ENCODE peak calls at places on chromosome 16, in eight cellular contexts. I, H, G, P, Y, E, W and A are unnamed samples.

GRCh38 chr16:68902376-68903345 is 59.3 kb downstream of the TANGO6 start:
- DNase-seq in I (no peak), H (peak), G (peak), P (peak), Y (peak), E (peak), W (no peak), A (peak)

GRCh38 chr16:16017812-16018211 is 68.4 kb downstream of the ABCC1 start:
- DNase-seq in I (no peak), H (no peak), G (no peak), P (peak), Y (no peak), E (no peak), W (no peak), A (no peak)

GRCh38 chr16:8966781-8967436 is 3.2 kb upstream of the USP7 start:
- DNase-seq in I (no peak), H (no peak), G (no peak), P (no peak), Y (peak), E (no peak), W (peak), A (no peak)

GRCh38 chr16:90035902-90036301 is 16.6 kb upstream of the DBNDD1 start:
- DNase-seq in I (no peak), H (no peak), G (no peak), P (no peak), Y (no peak), E (no peak), W (no peak), A (no peak)

GRCh38 chr16:79325211-79325610 is 275.3 kb downstream of the MAF start:
- DNase-seq in I (no peak), H (no peak), G (no peak), P (no peak), Y (no peak), E (no peak), W (no peak), A (no peak)

GRCh38 chr16:75305364-75306101 is 54.1 kb upstream of the BCAR1 start:
- DNase-seq in I (peak), H (no peak), G (peak), P (peak), Y (peak), E (peak), W (peak), A (peak)

GRCh38 chr16:23216658-23217246 is 34.2 kb downstream of the SCNN1G start:
- DNase-seq in I (no peak), H (no peak), G (no peak), P (no peak), Y (no peak), E (no peak), W (no peak), A (no peak)

GRCh38 chr16:66705790-66706505 is 9.4 kb upstream of the CMTM4 start:
- DNase-seq in I (peak), H (no peak), G (peak), P (no peak), Y (peak), E (no peak), W (peak), A (peak)

GRCh38 chr16:20799599-20799998 is 6.7 kb downstream of the ERI2 start:
- DNase-seq in I (no peak), H (no peak), G (peak), P (peak), Y (no peak), E (peak), W (no peak), A (peak)

GRCh38 chr16:86557587-86557986 is 2.6 kb upstream of the MTHFSD start:
- DNase-seq in I (no peak), H (no peak), G (no peak), P (no peak), Y (no peak), E (no peak), W (no peak), A (no peak)

GRCh38 chr16:89606006-89606405 is 7.4 kb upstream of the DPEP1 start:
- DNase-seq in I (no peak), H (no peak), G (no peak), P (no peak), Y (no peak), E (no peak), W (no peak), A (no peak)

GRCh38 chr16:20175358-20175757 is 101.7 kb upstream of the GPR139 start:
- DNase-seq in I (no peak), H (peak), G (no peak), P (no peak), Y (no peak), E (no peak), W (no peak), A (no peak)

GRCh38 chr16:75043175-75043937 is 44.5 kb downstream of the ZNRF1 start:
- DNase-seq in I (no peak), H (no peak), G (peak), P (no peak), Y (no peak), E (no peak), W (no peak), A (no peak)

GRCh38 chr16:9258423-9259051 is 167.1 kb downstream of the HAPSTR1 start:
- DNase-seq in I (peak), H (peak), G (peak), P (peak), Y (peak), E (peak), W (no peak), A (peak)

GRCh38 chr16:16120044-16120381 is 103.3 kb downstream of the ABCC6 start:
- DNase-seq in I (no peak), H (no peak), G (no peak), P (no peak), Y (peak), E (no peak), W (no peak), A (no peak)

GRCh38 chr16:73054732-73055481 is 7.0 kb upstream of the ZFHX3 start:
- DNase-seq in I (no peak), H (no peak), G (peak), P (peak), Y (no peak), E (peak), W (no peak), A (peak)

GRCh38 chr16:65071371-65072311 is 50.2 kb downstream of the CDH11 start:
- DNase-seq in I (peak), H (no peak), G (peak), P (peak), Y (peak), E (peak), W (peak), A (peak)

GRCh38 chr16:19815418-19815817 is 69.2 kb downstream of the GPRC5B start:
- DNase-seq in I (no peak), H (no peak), G (no peak), P (no peak), Y (no peak), E (no peak), W (no peak), A (no peak)

GRCh38 chr16:67145746-67146145 is 5.1 kb downstream of the B3GNT9 start:
- DNase-seq in I (no peak), H (no peak), G (no peak), P (no peak), Y (no peak), E (no peak), W (no peak), A (no peak)

GRCh38 chr16:68605746-68606145 is 39.4 kb upstream of the CDH3 start:
- DNase-seq in I (no peak), H (no peak), G (no peak), P (peak), Y (no peak), E (peak), W (no peak), A (no peak)

GRCh38 chr16:71576971-71577370 is at the start of gene TAT:
- DNase-seq in I (no peak), H (no peak), G (no peak), P (no peak), Y (no peak), E (no peak), W (no peak), A (no peak)

GRCh38 chr16:71573387-71574094 is 3.4 kb downstream of the TAT start:
- DNase-seq in I (no peak), H (no peak), G (no peak), P (no peak), Y (no peak), E (no peak), W (no peak), A (no peak)

GRCh38 chr16:71572497-71573116 is 4.3 kb downstream of the TAT start:
- DNase-seq in I (no peak), H (no peak), G (no peak), P (no peak), Y (no peak), E (no peak), W (no peak), A (no peak)

GRCh38 chr16:71570143-71570542 is 6.7 kb downstream of the TAT start:
- DNase-seq in I (no peak), H (no peak), G (no peak), P (no peak), Y (no peak), E (no peak), W (no peak), A (no peak)

DNA sequence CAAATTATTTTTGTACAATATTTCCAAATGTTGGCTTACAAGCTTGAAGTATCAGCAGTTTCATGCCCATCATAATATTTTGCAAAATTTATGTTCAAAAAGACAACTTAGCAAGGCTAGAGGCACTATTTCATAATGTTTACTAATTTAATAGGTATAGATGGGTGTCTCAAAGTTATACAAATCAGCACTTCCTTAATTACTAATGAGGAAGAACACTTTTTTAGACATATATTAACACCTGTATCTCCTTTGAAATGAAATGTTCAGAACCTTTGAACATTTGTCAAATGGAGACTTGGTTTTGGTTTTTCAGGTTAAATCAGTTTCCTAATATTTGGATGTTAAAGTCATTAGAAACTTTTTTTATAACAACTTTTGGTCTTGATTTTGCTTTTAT is 2.2 kb downstream of the TAT start:
- DNase-seq in I (no peak), H (no peak), G (no peak), P (no peak), Y (no peak), E (no peak), W (no peak), A (no peak)
- H3K4me3 ChIP-seq in I (no peak), H (no peak), G (no peak), P (no peak), Y (no peak), E (no peak), W (no peak), A (no peak)

DNA sequence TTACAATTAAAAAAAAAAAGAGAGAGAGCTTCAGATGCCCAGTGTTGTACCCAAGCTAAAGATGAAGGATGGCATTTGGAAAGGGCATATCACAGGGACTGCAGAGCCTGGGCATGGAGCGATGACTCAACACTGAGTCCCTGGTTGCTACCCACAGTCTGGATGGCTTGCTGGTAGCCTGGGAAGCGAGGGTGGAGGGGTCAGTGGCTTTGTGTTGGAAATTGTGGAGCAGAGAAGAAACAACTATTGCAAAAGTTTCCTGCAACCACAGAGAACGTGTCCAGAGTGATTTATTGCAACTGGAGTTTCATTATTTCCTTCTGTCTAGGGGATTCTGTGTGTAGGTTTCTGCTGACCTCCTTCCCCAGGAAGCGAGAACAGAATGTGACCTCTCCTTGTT is 414.6 kb downstream of the SHISA9 start:
- DNase-seq in I (no peak), H (no peak), G (peak), P (no peak), Y (no peak), E (no peak), W (no peak), A (no peak)
- H3K4me3 ChIP-seq in I (no peak), H (no peak), G (no peak), P (no peak), Y (no peak), E (no peak), W (no peak), A (no peak)

DNA sequence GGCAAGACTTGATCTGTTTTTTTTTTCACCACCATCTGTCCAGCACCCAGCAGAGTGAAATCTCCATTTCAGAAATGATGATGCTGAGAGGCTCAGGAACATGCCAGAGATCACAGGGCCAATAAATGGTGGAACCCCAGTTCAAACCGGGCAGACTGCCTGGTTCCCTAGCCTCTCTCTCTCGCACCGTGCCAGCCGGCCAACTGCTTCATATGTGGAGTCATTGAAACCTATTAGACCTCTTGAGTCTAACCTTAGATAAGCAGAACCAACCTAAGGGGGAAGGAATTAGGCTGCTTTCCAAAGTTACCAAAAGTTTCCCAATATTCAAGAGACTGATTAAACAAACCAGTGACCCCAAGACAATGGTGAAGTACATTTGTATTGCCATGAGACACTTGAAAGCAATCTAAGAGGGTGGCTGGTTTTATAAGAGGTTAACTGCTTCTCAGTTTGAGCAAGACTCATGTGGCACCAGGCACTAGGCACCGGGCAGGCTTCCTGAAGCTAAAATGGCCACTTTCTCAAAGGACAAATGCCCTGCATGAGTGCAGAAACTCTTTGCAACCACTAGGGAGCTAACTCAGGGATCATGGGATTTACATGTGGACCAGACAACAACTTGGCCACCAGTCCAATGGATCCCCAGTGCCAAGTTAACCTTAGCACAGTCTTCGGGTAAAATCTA is 18.4 kb downstream of the TOX3 start:
- DNase-seq in I (no peak), H (no peak), G (no peak), P (no peak), Y (no peak), E (no peak), W (no peak), A (no peak)
- H3K4me3 ChIP-seq in I (no peak), H (no peak), G (no peak), P (no peak), Y (no peak), E (no peak), W (no peak), A (no peak)

DNA sequence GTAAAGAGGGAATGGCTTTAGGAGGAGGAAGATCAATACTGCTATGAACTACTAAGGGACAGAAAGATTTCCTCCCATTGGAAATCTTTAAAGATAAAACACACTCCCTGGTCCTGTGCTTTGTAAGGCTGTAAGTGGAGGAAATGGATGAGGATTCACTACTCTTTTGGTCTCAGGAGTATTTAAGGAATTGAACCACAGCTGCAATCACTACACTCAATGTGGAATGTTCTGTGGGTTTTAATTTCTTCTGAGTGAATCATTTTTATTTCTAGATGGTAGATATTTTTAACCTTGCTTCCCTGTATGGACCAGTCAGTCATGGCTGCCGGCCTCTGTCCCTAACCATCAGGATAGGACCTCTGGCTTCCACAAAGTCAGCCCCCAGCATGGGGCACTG is 65.6 kb downstream of the SDR42E1 start:
- DNase-seq in I (no peak), H (no peak), G (peak), P (no peak), Y (no peak), E (peak), W (no peak), A (no peak)
- H3K4me3 ChIP-seq in I (no peak), H (no peak), G (no peak), P (no peak), Y (no peak), E (peak), W (no peak), A (no peak)

DNA sequence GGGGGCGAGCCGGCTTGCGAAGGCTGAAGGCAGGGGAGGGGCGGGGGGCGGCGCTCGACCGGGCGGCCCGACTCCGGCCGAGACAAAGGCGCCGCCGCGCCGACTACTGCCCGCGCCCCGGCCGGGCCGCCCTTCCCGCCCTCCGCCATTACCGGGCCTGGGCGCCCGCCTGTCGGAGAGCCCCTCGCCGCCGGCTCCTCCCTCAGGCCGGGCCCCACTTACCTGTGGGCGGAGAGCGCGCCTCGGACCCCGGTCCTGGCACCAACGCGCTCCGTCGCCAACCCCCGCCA is 286 bp downstream of the SIAH1 start:
- DNase-seq in I (no peak), H (no peak), G (peak), P (no peak), Y (no peak), E (no peak), W (no peak), A (peak)
- H3K4me3 ChIP-seq in I (peak), H (peak), G (peak), P (peak), Y (peak), E (peak), W (peak), A (peak)

DNA sequence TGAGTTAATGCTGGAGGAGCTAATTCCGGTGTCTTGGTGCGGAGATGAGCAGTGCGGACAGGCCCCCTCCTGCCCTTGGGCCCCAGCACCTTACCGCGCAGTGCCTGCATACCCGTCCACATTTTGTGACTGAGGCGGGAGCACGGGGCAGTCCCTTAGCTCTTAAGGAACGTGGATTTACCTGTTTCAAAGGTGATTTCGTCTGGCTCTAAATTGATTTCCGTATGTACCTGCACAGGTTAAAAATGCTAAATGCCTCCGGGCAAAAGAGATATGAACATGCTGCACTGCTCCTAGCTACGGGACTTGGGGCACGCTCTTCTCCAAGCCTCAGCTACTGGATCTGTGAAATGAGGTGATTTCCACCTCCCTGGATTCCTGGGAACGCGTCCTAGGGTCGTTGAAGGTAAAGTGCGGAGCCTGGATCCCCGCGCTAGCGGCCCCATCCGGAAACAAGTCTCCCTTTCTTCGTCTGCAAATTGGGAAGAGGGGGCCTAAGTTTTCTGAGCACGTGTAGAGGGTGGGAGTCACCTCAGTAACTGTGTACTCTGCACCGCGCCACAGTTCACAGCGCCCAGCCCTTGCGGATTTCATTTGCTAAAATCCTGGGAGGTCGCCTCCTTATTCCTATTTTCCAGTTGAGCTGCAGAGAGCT is 669 bp upstream of the CRISPLD2 start:
- DNase-seq in I (no peak), H (no peak), G (no peak), P (no peak), Y (no peak), E (no peak), W (no peak), A (no peak)
- H3K4me3 ChIP-seq in I (peak), H (peak), G (peak), P (peak), Y (no peak), E (peak), W (peak), A (peak)

DNA sequence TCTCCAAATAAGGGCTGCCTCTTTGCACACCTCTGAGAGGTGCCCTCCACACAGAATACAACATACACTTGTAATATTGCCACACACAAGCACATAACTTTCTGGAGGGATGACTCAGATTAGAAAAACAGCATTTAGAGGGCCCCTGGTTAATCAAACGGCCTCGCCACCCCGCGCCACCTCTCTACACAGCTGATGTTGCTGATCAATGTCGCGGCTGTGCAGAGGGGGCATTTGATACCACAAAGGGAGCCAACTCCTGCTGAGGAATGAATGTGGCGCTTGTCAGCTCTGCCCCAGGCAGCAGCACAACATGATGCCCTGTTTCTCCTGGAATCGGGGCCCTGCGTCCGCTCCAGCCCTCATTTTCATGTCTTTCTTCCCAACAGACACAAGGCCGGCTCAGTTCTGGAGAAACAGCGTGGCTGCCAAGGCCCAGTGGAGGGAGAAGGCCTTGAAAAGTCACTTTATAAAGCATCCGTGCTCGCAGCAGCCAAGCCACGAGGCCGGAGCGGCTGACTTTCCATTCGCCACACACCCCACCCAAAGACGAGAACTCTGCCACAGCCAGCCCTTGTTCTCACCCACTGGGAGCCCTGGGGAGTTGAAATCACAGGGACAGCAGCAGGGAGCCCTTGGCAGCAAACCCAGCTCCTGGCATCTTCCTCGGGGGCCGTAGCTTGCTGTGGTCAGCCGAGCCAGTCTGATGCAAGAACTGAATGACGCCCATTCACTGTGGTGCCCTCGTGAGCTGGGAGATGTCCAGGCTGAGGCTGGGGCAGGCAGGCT is 65.7 kb downstream of the XYLT1 start:
- DNase-seq in I (peak), H (no peak), G (peak), P (no peak), Y (peak), E (peak), W (peak), A (peak)
- H3K4me3 ChIP-seq in I (no peak), H (no peak), G (no peak), P (no peak), Y (no peak), E (peak), W (no peak), A (no peak)

GRCh38 chr16:71817690-71818089 is 9.1 kb upstream of the AP1G1 start:
- DNase-seq in I (no peak), H (no peak), G (no peak), P (no peak), Y (no peak), E (no peak), W (no peak), A (no peak)
- H3K4me3 ChIP-seq in I (peak), H (no peak), G (no peak), P (no peak), Y (no peak), E (peak), W (peak), A (no peak)